ENCODE peak calls at places on chromosomes 6 and 20, in six cellular contexts. One of them, this sample, is unnamed.

GRCh38 chr6:170221052-170221752 is 69.7 kb downstream of the DLL1 start:
- DNase-seq in brain microvascular endothelial cell: no peak
- DNase-seq in colonic mucosa: peak
- DNase-seq in adrenal gland: peak
- DNase-seq in epithelial cell of proximal tubule: no peak
- DNase-seq in psoas muscle: no peak
- DNase-seq in this sample: peak

GRCh38 chr20:12414446-12415274 is 497.0 kb downstream of the BTBD3 start:
- DNase-seq in brain microvascular endothelial cell: no peak
- DNase-seq in adrenal gland: no peak
- DNase-seq in epithelial cell of proximal tubule: no peak
- DNase-seq in psoas muscle: no peak
- DNase-seq in colonic mucosa: no peak
- DNase-seq in this sample: no peak

GRCh38 chr20:63032026-63032800 is 25.4 kb upstream of the BHLHE23 start:
- DNase-seq in adrenal gland: no peak
- DNase-seq in brain microvascular endothelial cell: no peak
- DNase-seq in psoas muscle: peak
- DNase-seq in colonic mucosa: no peak
- DNase-seq in epithelial cell of proximal tubule: no peak
- DNase-seq in this sample: no peak

GRCh38 chr6:11785953-11786579 is 7.5 kb upstream of the ADTRP start:
- DNase-seq in epithelial cell of proximal tubule: no peak
- DNase-seq in adrenal gland: no peak
- DNase-seq in psoas muscle: no peak
- DNase-seq in brain microvascular endothelial cell: no peak
- DNase-seq in colonic mucosa: peak
- DNase-seq in this sample: peak

GRCh38 chr20:23061713-23062561 is 12.5 kb upstream of the THBD start:
- DNase-seq in colonic mucosa: no peak
- DNase-seq in psoas muscle: peak
- DNase-seq in brain microvascular endothelial cell: peak
- DNase-seq in adrenal gland: no peak
- DNase-seq in epithelial cell of proximal tubule: no peak
- DNase-seq in this sample: no peak

GRCh38 chr6:163179061-163179460 is 235.5 kb upstream of the QKI start:
- DNase-seq in brain microvascular endothelial cell: no peak
- DNase-seq in adrenal gland: no peak
- DNase-seq in psoas muscle: no peak
- DNase-seq in epithelial cell of proximal tubule: no peak
- DNase-seq in colonic mucosa: no peak
- DNase-seq in this sample: no peak

GRCh38 chr6:148316308-148316707 is 26.3 kb upstream of the SASH1 start:
- DNase-seq in epithelial cell of proximal tubule: no peak
- DNase-seq in colonic mucosa: no peak
- DNase-seq in psoas muscle: no peak
- DNase-seq in brain microvascular endothelial cell: no peak
- DNase-seq in adrenal gland: no peak
- DNase-seq in this sample: no peak

GRCh38 chr6:129753422-129753821 is 43.4 kb upstream of the ARHGAP18 start:
- DNase-seq in psoas muscle: no peak
- DNase-seq in brain microvascular endothelial cell: peak
- DNase-seq in colonic mucosa: no peak
- DNase-seq in adrenal gland: no peak
- DNase-seq in epithelial cell of proximal tubule: no peak
- DNase-seq in this sample: no peak

GRCh38 chr6:114342826-114343781 is at the start of gene HS3ST5:
- DNase-seq in colonic mucosa: peak
- DNase-seq in brain microvascular endothelial cell: peak
- DNase-seq in adrenal gland: peak
- DNase-seq in psoas muscle: peak
- DNase-seq in epithelial cell of proximal tubule: no peak
- DNase-seq in this sample: peak

GRCh38 chr6:152246554-152247337 is 390.4 kb downstream of the SYNE1 start:
- DNase-seq in brain microvascular endothelial cell: peak
- DNase-seq in adrenal gland: no peak
- DNase-seq in epithelial cell of proximal tubule: no peak
- DNase-seq in psoas muscle: no peak
- DNase-seq in colonic mucosa: no peak
- DNase-seq in this sample: no peak

GRCh38 chr6:116402108-116402507 is 31.4 kb downstream of the DSE start:
- DNase-seq in brain microvascular endothelial cell: no peak
- DNase-seq in adrenal gland: no peak
- DNase-seq in colonic mucosa: no peak
- DNase-seq in psoas muscle: no peak
- DNase-seq in epithelial cell of proximal tubule: no peak
- DNase-seq in this sample: no peak
- TF ChIP-seq CTCF in brain microvascular endothelial cell: no peak
- TF ChIP-seq CTCF in adrenal gland: no peak
- TF ChIP-seq CTCF in colonic mucosa: no peak
- TF ChIP-seq CTCF in psoas muscle: no peak
- TF ChIP-seq CTCF in epithelial cell of proximal tubule: peak
- TF ChIP-seq CTCF in this sample: no peak

GRCh38 chr20:4171538-4172116 is 156.3 kb upstream of the RNF24 start:
- DNase-seq in adrenal gland: no peak
- DNase-seq in epithelial cell of proximal tubule: no peak
- DNase-seq in psoas muscle: no peak
- DNase-seq in colonic mucosa: no peak
- DNase-seq in brain microvascular endothelial cell: peak
- DNase-seq in this sample: no peak
- TF ChIP-seq CTCF in adrenal gland: no peak
- TF ChIP-seq CTCF in epithelial cell of proximal tubule: no peak
- TF ChIP-seq CTCF in psoas muscle: no peak
- TF ChIP-seq CTCF in colonic mucosa: no peak
- TF ChIP-seq CTCF in brain microvascular endothelial cell: no peak
- TF ChIP-seq CTCF in this sample: no peak

DNA sequence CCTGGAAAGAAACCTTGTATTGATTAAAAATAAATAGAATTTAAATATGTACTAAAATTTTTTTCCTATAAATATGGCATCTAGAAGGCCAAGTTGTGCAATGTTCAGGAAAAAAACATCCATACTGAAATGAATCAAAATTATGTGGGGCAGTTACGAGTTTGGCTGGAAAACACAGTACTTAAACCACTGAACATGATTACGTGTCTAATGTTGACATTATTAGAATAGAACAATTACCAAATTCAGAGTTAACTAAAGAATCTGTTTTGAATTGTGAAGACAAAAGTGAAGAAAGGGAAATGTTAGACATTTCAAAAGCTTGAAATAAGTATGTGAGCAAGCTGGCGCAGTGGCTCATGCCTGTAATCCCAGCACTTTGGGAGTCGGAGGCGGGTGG is 57.2 kb downstream of the KLHL31 start:
- DNase-seq in epithelial cell of proximal tubule: no peak
- DNase-seq in psoas muscle: no peak
- DNase-seq in brain microvascular endothelial cell: no peak
- DNase-seq in colonic mucosa: no peak
- DNase-seq in adrenal gland: no peak
- DNase-seq in this sample: no peak
- TF ChIP-seq CTCF in epithelial cell of proximal tubule: no peak
- TF ChIP-seq CTCF in psoas muscle: no peak
- TF ChIP-seq CTCF in brain microvascular endothelial cell: no peak
- TF ChIP-seq CTCF in colonic mucosa: no peak
- TF ChIP-seq CTCF in adrenal gland: no peak
- TF ChIP-seq CTCF in this sample: no peak

DNA sequence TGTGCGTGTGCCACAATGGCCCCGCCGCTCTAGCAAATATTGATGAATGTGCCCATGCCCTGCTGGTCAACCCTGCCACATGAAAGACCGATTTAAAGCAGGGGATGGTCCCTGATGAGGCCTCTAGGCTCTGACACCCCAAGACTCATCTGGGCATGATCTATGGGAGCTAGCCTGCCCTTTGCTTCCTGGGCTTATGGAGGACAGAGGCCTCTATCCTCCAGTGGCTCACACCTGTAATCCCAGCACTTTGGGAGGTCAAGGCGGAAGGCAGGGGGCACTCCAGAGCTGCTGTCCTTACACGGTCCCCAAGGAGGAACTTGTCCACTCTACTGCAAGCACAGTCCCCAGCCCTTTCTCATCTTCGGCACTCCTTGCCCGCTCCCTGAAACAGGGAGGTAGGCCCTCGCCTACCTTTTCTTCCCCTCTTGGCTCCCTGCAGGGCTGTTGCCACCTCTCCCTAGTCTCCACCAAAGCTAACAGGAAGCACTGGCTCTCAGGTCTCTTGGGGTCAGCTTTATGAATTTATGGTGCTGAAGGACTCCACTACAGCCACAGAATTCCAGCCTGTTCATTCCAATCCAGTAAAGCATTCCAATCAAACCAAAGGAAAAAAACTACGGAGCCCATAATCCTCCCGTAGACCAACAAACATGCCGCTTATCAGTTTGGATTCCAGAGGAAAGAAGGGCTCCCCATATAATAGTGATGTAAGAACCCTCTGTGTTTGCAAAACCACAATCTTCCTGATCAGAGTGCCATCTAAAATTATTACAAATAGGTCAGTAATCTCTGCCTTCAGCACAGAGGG is 48.7 kb upstream of the FOXQ1 start:
- DNase-seq in adrenal gland: no peak
- DNase-seq in brain microvascular endothelial cell: no peak
- DNase-seq in epithelial cell of proximal tubule: no peak
- DNase-seq in colonic mucosa: no peak
- DNase-seq in psoas muscle: no peak
- DNase-seq in this sample: peak
- TF ChIP-seq CTCF in adrenal gland: no peak
- TF ChIP-seq CTCF in brain microvascular endothelial cell: no peak
- TF ChIP-seq CTCF in epithelial cell of proximal tubule: peak
- TF ChIP-seq CTCF in colonic mucosa: no peak
- TF ChIP-seq CTCF in psoas muscle: no peak
- TF ChIP-seq CTCF in this sample: no peak